ENCODE peak calls at places on chromosomes 11 and 22, in four cellular contexts. C is H1, D is GM12878, S is HepG2. B is an unnamed sample.

GRCh38 chr11:11027271-11027670 is 169.4 kb upstream of the ZBED5 start:
- DNase-seq in C (no peak), D (no peak), S (no peak), B (no peak)

GRCh38 chr22:38107692-38108515 is 2.6 kb downstream of the BAIAP2L2 start:
- DNase-seq in D (no peak), S (peak; percentile 93), C (no peak), B (no peak)

GRCh38 chr11:75245356-75246005 is 4.9 kb downstream of the TPBGL start:
- DNase-seq in D (no peak), S (peak; percentile 24), C (no peak), B (peak; percentile 38)

GRCh38 chr22:20814221-20814808 is 40.4 kb downstream of the SERPIND1 start:
- DNase-seq in D (no peak), C (no peak), S (no peak), B (no peak)

GRCh38 chr11:115384236-115384635 is 120.0 kb downstream of the CADM1 start:
- DNase-seq in S (no peak), C (no peak), D (no peak), B (no peak)

GRCh38 chr11:13327421-13327820 is 49.8 kb downstream of the BMAL1 start:
- DNase-seq in C (no peak), S (no peak), D (no peak), B (no peak)

GRCh38 chr11:75563978-75564552 is 2.0 kb downstream of the SERPINH1 start:
- DNase-seq in D (no peak), C (no peak), S (peak; percentile 45), B (peak; percentile 86)

GRCh38 chr11:19938866-19939265 is 221.4 kb downstream of the DBX1 start:
- DNase-seq in C (no peak), D (no peak), S (no peak), B (no peak)

GRCh38 chr22:44024288-44024908 is at the start of gene PARVB:
- DNase-seq in D (no peak), S (no peak), C (no peak), B (peak; percentile 23)

GRCh38 chr11:128341280-128341679 is 246.1 kb downstream of the ETS1 start:
- DNase-seq in S (no peak), C (no peak), D (no peak), B (no peak)

GRCh38 chr11:21007297-21007696 is 337.9 kb downstream of the NELL1 start:
- DNase-seq in C (no peak), D (no peak), S (no peak), B (no peak)

GRCh38 chr11:68890490-68891231 is 13.0 kb downstream of the MRPL21 start:
- DNase-seq in D (no peak), S (no peak), C (no peak), B (no peak)

GRCh38 chr11:20097319-20098221 is 62.7 kb downstream of the DBX1 start:
- DNase-seq in S (no peak), D (no peak), C (no peak), B (no peak)

GRCh38 chr11:119750056-119750455 is 21.1 kb upstream of the NECTIN1 start:
- DNase-seq in D (no peak), S (no peak), C (no peak), B (no peak)

GRCh38 chr22:36816338-36816634 is 549 bp downstream of the PVALB start:
- DNase-seq in S (no peak), C (no peak), D (no peak), B (no peak)

GRCh38 chr11:59273008-59273841 is 60.5 kb upstream of the MPEG1 start:
- DNase-seq in C (no peak), S (no peak), D (peak; percentile 79), B (no peak)

GRCh38 chr11:101583180-101584128 is at the start of gene TRPC6:
- DNase-seq in D (no peak), S (no peak), C (no peak), B (no peak)

GRCh38 chr11:132620423-132620822 is 911.9 kb downstream of the OPCML start:
- DNase-seq in D (no peak), S (no peak), C (no peak), B (no peak)

GRCh38 chr11:126335463-126335760 is 20.1 kb upstream of the ST3GAL4 start:
- DNase-seq in D (no peak), S (no peak), C (no peak), B (no peak)

GRCh38 chr11:63017306-63017974 is 1.8 kb upstream of the SLC22A8 start:
- DNase-seq in S (no peak), D (no peak), C (no peak), B (no peak)

GRCh38 chr11:15815246-15816209 is 540.8 kb downstream of the SOX6 start:
- DNase-seq in C (no peak), D (no peak), S (no peak), B (no peak)

GRCh38 chr11:129115652-129116585 is 76.2 kb downstream of the ARHGAP32 start:
- DNase-seq in S (peak; percentile 88), C (no peak), D (no peak), B (no peak)

GRCh38 chr11:66845143-66845875 is 2.1 kb downstream of the RCE1 start:
- DNase-seq in D (no peak), S (no peak), C (no peak), B (no peak)

GRCh38 chr11:9046376-9046775 is 42.6 kb upstream of the NRIP3 start:
- DNase-seq in S (no peak), D (no peak), C (no peak), B (peak; percentile 41)

GRCh38 chr11:47950396-47950795 is 30.0 kb upstream of the PTPRJ start:
- DNase-seq in C (no peak), D (peak; percentile 11), S (no peak), B (no peak)

GRCh38 chr11:14584595-14584994 is 59.0 kb upstream of the PDE3B start:
- DNase-seq in S (peak; percentile 88), C (no peak), D (no peak), B (no peak)

GRCh38 chr11:44979536-44980399 is 29.1 kb upstream of the TP53I11 start:
- DNase-seq in D (no peak), S (no peak), C (no peak), B (no peak)

GRCh38 chr22:27046126-27046525 is 388.7 kb downstream of the MIAT start:
- DNase-seq in S (no peak), D (no peak), C (no peak), B (no peak)

GRCh38 chr11:62708423-62709261 is 1.2 kb downstream of the GNG3 start:
- DNase-seq in C (no peak), D (no peak), S (no peak), B (no peak)

GRCh38 chr11:58286249-58286648 is 18.2 kb upstream of the OR10W1 start:
- DNase-seq in S (peak; percentile 54), C (no peak), D (no peak), B (peak; percentile 7)

GRCh38 chr11:19436932-19437331 is 196.2 kb upstream of the E2F8 start:
- DNase-seq in S (no peak), C (no peak), D (no peak), B (no peak)

DNA sequence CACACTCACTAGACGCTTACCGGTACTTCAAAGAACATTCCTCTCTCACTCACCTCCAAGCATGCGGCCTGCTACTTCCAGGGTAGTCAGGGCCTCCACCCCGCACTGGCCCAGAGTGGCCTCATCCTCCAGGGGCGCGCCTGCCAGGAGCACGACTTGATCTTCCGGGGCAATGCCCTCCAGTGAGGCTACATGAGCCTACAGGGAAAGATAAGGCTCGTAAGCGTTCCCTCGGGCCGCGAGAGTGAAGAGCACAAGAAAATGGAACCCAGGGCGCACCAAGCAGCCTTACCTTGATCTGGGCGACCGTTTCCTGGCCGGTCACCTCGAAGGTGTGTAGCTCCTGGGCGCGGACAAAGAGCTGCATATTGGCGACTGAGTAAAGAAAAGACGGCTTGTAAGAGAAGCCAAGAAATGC is 478 bp downstream of the FAU start:
- DNase-seq in C (no peak), S (no peak), D (no peak), B (peak; percentile 52)
- TF ChIP-seq HDAC6 in C (no peak), S (no peak), D (no peak), B (no peak)

GRCh38 chr22:32836286-32836859 is 34.9 kb downstream of the TIMP3 start:
- DNase-seq in S (peak; percentile 11), C (no peak), D (no peak), B (peak; percentile 54)
- TF ChIP-seq CREB1 in S (no peak), C (no peak), D (no peak), B (no peak)

GRCh38 chr11:71331631-71332030 is 79.3 kb upstream of the SHANK2 start:
- DNase-seq in D (no peak), S (no peak), C (no peak), B (no peak)
- TF ChIP-seq HDAC6 in D (no peak), S (no peak), C (no peak), B (no peak)

DNA sequence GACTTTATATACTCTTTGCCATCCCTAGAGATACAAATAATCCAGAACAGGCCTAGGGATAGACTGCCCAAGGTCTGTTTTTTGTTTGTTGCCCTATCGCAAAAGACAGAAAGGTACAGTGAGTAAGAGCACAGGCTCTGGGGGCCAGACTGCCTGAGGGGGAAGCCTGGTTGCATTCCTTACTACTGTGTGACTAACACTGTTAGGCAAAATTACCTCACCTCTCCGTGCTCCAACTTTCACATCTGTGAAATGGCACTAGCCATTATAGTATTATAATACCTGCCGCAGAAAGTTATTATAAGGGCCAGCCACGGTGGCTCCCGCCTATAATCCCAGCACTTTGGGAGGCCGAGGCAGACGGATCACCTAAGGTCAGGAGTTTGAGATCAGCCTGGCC is 14.5 kb downstream of the SLC35F2 start:
- DNase-seq in D (no peak), S (no peak), C (no peak), B (no peak)
- TF ChIP-seq CREB1 in D (no peak), S (no peak), C (no peak), B (no peak)

DNA sequence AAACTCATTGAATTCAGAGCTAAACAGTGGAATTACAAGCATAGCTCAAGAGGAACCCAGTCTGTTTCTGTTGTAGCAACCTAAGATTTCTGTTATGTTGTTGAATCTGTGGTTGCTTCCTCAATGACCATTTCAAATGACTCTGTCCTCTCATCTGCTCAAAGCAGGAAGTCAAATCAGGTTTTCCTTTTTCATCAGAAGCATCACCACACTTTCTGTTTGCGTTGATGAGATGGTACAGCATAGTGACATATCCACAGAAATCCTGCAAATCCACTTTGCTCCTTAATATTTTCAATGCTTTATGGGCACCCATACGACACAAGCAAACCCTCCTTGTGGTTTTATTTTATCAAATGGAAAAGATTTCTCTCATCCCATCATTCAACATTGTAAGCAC is 12.6 kb upstream of the UCP2 start:
- DNase-seq in C (no peak), S (no peak), D (no peak), B (no peak)
- TF ChIP-seq HDAC6 in C (no peak), S (no peak), D (no peak), B (no peak)

B was measured in K562.